ENCODE peak calls at places on chromosomes 4 and X, in five cellular contexts. One of them, this sample, is unnamed.

GRCh38 chr4:126825083-126825482 is 807.7 kb upstream of the INTU start:
- DNase-seq in IMR-90: no peak
- DNase-seq in mammary epithelial cell: no peak
- DNase-seq in trophoblast cell: no peak
- DNase-seq in neuronal stem cell: no peak
- DNase-seq in this sample: no peak

GRCh38 chr4:127732623-127733199 is 2.5 kb downstream of the SLC25A31 start:
- DNase-seq in IMR-90: peak; percentile 60
- DNase-seq in mammary epithelial cell: peak; percentile 27
- DNase-seq in trophoblast cell: peak; percentile 84
- DNase-seq in neuronal stem cell: peak; percentile 29
- DNase-seq in this sample: peak; percentile 5

GRCh38 chr4:72997409-72997808 is 72.1 kb downstream of the COX18 start:
- DNase-seq in IMR-90: peak; percentile 11
- DNase-seq in mammary epithelial cell: peak; percentile 69
- DNase-seq in trophoblast cell: peak; percentile 40
- DNase-seq in neuronal stem cell: no peak
- DNase-seq in this sample: no peak

GRCh38 chr4:73914071-73914470 is 44.9 kb downstream of the CXCL1 start:
- DNase-seq in IMR-90: no peak
- DNase-seq in mammary epithelial cell: no peak
- DNase-seq in trophoblast cell: no peak
- DNase-seq in neuronal stem cell: no peak
- DNase-seq in this sample: no peak

GRCh38 chr4:117821834-117822233 is 212.5 kb upstream of the NDST3 start:
- DNase-seq in IMR-90: no peak
- DNase-seq in mammary epithelial cell: no peak
- DNase-seq in trophoblast cell: no peak
- DNase-seq in neuronal stem cell: no peak
- DNase-seq in this sample: no peak

GRCh38 chrX:139091086-139091485 is 379.6 kb upstream of the FGF13 start:
- DNase-seq in IMR-90: no peak
- DNase-seq in mammary epithelial cell: no peak
- DNase-seq in trophoblast cell: no peak
- DNase-seq in neuronal stem cell: no peak
- DNase-seq in this sample: no peak

GRCh38 chr4:40908702-40909362 is 159.1 kb downstream of the NSUN7 start:
- DNase-seq in IMR-90: peak; percentile 76
- DNase-seq in mammary epithelial cell: peak; percentile 57
- DNase-seq in trophoblast cell: peak; percentile 91
- DNase-seq in neuronal stem cell: peak; percentile 77
- DNase-seq in this sample: peak; percentile 41

GRCh38 chr4:4284827-4285618 is 4.9 kb downstream of the LYAR start:
- DNase-seq in IMR-90: no peak
- DNase-seq in mammary epithelial cell: peak; percentile 46
- DNase-seq in trophoblast cell: no peak
- DNase-seq in neuronal stem cell: no peak
- DNase-seq in this sample: peak; percentile 24

GRCh38 chr4:177380730-177381287 is 61.4 kb downstream of the AGA start:
- DNase-seq in IMR-90: no peak
- DNase-seq in mammary epithelial cell: peak; percentile 6
- DNase-seq in trophoblast cell: peak; percentile 70
- DNase-seq in neuronal stem cell: no peak
- DNase-seq in this sample: no peak

GRCh38 chr4:57442834-57443291 is 332.7 kb upstream of the IGFBP7 start:
- DNase-seq in IMR-90: peak; percentile 13
- DNase-seq in mammary epithelial cell: peak; percentile 29
- DNase-seq in trophoblast cell: peak; percentile 77
- DNase-seq in neuronal stem cell: peak; percentile 56
- DNase-seq in this sample: no peak

GRCh38 chr4:170001688-170002267 is 24.4 kb downstream of the MFAP3L start:
- DNase-seq in IMR-90: no peak
- DNase-seq in mammary epithelial cell: no peak
- DNase-seq in trophoblast cell: no peak
- DNase-seq in neuronal stem cell: no peak
- DNase-seq in this sample: no peak

GRCh38 chr4:159677521-159677920 is 574.6 kb downstream of the RAPGEF2 start:
- DNase-seq in IMR-90: no peak
- DNase-seq in mammary epithelial cell: no peak
- DNase-seq in trophoblast cell: no peak
- DNase-seq in neuronal stem cell: no peak
- DNase-seq in this sample: no peak

GRCh38 chr4:2484169-2484568 is 15.3 kb downstream of the RNF4 start:
- DNase-seq in IMR-90: no peak
- DNase-seq in mammary epithelial cell: no peak
- DNase-seq in trophoblast cell: no peak
- DNase-seq in neuronal stem cell: no peak
- DNase-seq in this sample: no peak

GRCh38 chr4:37475087-37475486 is 211.1 kb downstream of the RELL1 start:
- DNase-seq in IMR-90: no peak
- DNase-seq in mammary epithelial cell: no peak
- DNase-seq in trophoblast cell: peak; percentile 33
- DNase-seq in neuronal stem cell: no peak
- DNase-seq in this sample: no peak

GRCh38 chrX:119887721-119888425 is 7.8 kb upstream of the AKAP14 start:
- DNase-seq in IMR-90: peak; percentile 30
- DNase-seq in mammary epithelial cell: no peak
- DNase-seq in trophoblast cell: peak; percentile 71
- DNase-seq in neuronal stem cell: no peak
- DNase-seq in this sample: peak; percentile 77

GRCh38 chrX:118496763-118497079 is 1.1 kb downstream of the DOCK11 start:
- DNase-seq in IMR-90: no peak
- DNase-seq in mammary epithelial cell: no peak
- DNase-seq in trophoblast cell: no peak
- DNase-seq in neuronal stem cell: no peak
- DNase-seq in this sample: no peak

GRCh38 chr4:5338511-5338910 is 287.2 kb downstream of the STK32B start:
- DNase-seq in IMR-90: no peak
- DNase-seq in mammary epithelial cell: no peak
- DNase-seq in trophoblast cell: no peak
- DNase-seq in neuronal stem cell: no peak
- DNase-seq in this sample: no peak

GRCh38 chr4:47315346-47315745 is 148.2 kb downstream of the COMMD8 start:
- DNase-seq in IMR-90: peak; percentile 80
- DNase-seq in mammary epithelial cell: peak; percentile 45
- DNase-seq in trophoblast cell: no peak
- DNase-seq in neuronal stem cell: no peak
- DNase-seq in this sample: no peak

GRCh38 chrX:6729581-6729980 is 194.7 kb upstream of the VCX3A start:
- DNase-seq in IMR-90: no peak
- DNase-seq in mammary epithelial cell: no peak
- DNase-seq in trophoblast cell: peak; percentile 40
- DNase-seq in neuronal stem cell: no peak
- DNase-seq in this sample: no peak

GRCh38 chrX:112651766-112652165 is 28.0 kb downstream of the LHFPL1 start:
- DNase-seq in IMR-90: peak; percentile 67
- DNase-seq in mammary epithelial cell: no peak
- DNase-seq in trophoblast cell: no peak
- DNase-seq in neuronal stem cell: no peak
- DNase-seq in this sample: no peak

GRCh38 chr4:8913858-8914460 is 42.3 kb upstream of the HMX1 start:
- DNase-seq in IMR-90: no peak
- DNase-seq in mammary epithelial cell: no peak
- DNase-seq in trophoblast cell: no peak
- DNase-seq in neuronal stem cell: no peak
- DNase-seq in this sample: no peak

GRCh38 chrX:47483310-47484268 is 567 bp upstream of the ZNF41 start:
- DNase-seq in IMR-90: peak; percentile 30
- DNase-seq in mammary epithelial cell: peak; percentile 12
- DNase-seq in trophoblast cell: peak; percentile 23
- DNase-seq in neuronal stem cell: no peak
- DNase-seq in this sample: no peak

GRCh38 chr4:98387345-98388017 is 126.3 kb downstream of the RAP1GDS1 start:
- DNase-seq in IMR-90: no peak
- DNase-seq in mammary epithelial cell: no peak
- DNase-seq in trophoblast cell: no peak
- DNase-seq in neuronal stem cell: no peak
- DNase-seq in this sample: no peak

GRCh38 chr4:13656569-13656988 is 29.1 kb upstream of the BOD1L1 start:
- DNase-seq in IMR-90: peak; percentile 74
- DNase-seq in mammary epithelial cell: peak; percentile 55
- DNase-seq in trophoblast cell: peak; percentile 68
- DNase-seq in neuronal stem cell: peak; percentile 45
- DNase-seq in this sample: peak; percentile 60

GRCh38 chrX:12978205-12979010 is 3.5 kb downstream of the TMSB4X start:
- DNase-seq in IMR-90: peak; percentile 88
- DNase-seq in mammary epithelial cell: peak; percentile 71
- DNase-seq in trophoblast cell: no peak
- DNase-seq in neuronal stem cell: no peak
- DNase-seq in this sample: peak; percentile 71

GRCh38 chr4:141016117-141016798 is 117.0 kb downstream of the RNF150 start:
- DNase-seq in IMR-90: no peak
- DNase-seq in mammary epithelial cell: no peak
- DNase-seq in trophoblast cell: no peak
- DNase-seq in neuronal stem cell: no peak
- DNase-seq in this sample: no peak

GRCh38 chr4:148089624-148090023 is 352.6 kb downstream of the NR3C2 start:
- DNase-seq in IMR-90: no peak
- DNase-seq in mammary epithelial cell: no peak
- DNase-seq in trophoblast cell: no peak
- DNase-seq in neuronal stem cell: no peak
- DNase-seq in this sample: no peak

GRCh38 chr4:25821899-25822298 is 40.9 kb downstream of the SEL1L3 start:
- DNase-seq in IMR-90: no peak
- DNase-seq in mammary epithelial cell: no peak
- DNase-seq in trophoblast cell: no peak
- DNase-seq in neuronal stem cell: no peak
- DNase-seq in this sample: no peak

GRCh38 chr4:24473309-24473721 is 111.0 kb downstream of the DHX15 start:
- DNase-seq in IMR-90: peak; percentile 27
- DNase-seq in mammary epithelial cell: peak; percentile 11
- DNase-seq in trophoblast cell: peak; percentile 10
- DNase-seq in neuronal stem cell: peak; percentile 12
- DNase-seq in this sample: peak; percentile 40

GRCh38 chr4:65791111-65791806 is 121.0 kb upstream of the EPHA5 start:
- DNase-seq in IMR-90: no peak
- DNase-seq in mammary epithelial cell: no peak
- DNase-seq in trophoblast cell: no peak
- DNase-seq in neuronal stem cell: no peak
- DNase-seq in this sample: no peak
- H2AFZ ChIP-seq in IMR-90: no peak overlapping the region
- H2AFZ ChIP-seq in mammary epithelial cell: peak overlapping the region; percentile 69
- H2AFZ ChIP-seq in trophoblast cell: no peak overlapping the region
- H2AFZ ChIP-seq in neuronal stem cell: peak overlapping the region; percentile 66
- H2AFZ ChIP-seq in this sample: no peak overlapping the region

DNA sequence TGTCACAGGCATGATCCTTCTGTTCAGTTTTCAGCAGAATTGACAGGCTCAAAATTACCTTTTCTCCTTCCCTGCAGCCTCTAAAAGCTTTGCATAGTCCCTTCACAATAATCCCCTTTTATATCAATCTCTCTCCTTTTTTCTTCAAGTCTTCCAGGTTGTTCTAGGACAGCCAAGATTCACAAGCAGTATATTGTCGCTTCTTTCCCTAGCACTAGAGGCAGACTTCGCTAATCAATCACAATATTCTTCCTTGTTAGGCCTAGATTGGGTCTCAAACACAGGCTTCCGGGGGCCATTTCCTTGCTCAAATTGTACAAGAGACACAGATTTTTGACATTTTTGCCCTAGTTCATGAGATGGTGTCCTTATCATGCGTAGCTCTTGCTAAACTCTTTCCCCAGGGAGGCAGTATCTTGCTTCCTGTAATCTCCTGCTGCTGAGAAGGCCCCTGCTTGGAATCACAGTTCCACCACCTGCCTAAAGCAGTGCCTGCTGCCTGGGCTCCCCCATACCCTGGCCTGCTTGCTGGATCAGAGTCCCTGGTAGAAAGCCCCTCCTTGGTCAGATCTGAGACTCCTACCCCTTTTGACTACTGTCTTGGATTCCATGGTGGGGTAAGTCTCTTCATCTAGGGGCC is 57.3 kb downstream of the DMP1 start:
- DNase-seq in IMR-90: no peak
- DNase-seq in mammary epithelial cell: no peak
- DNase-seq in trophoblast cell: no peak
- DNase-seq in neuronal stem cell: no peak
- DNase-seq in this sample: no peak
- H2AFZ ChIP-seq in IMR-90: no peak overlapping the region
- H2AFZ ChIP-seq in mammary epithelial cell: peak overlapping the region; percentile 33
- H2AFZ ChIP-seq in trophoblast cell: no peak overlapping the region
- H2AFZ ChIP-seq in neuronal stem cell: peak overlapping the region; percentile 64
- H2AFZ ChIP-seq in this sample: no peak overlapping the region

GRCh38 chrX:153765138-153766079 is 1.4 kb downstream of the PLXNB3 start:
- DNase-seq in IMR-90: peak; percentile 5
- DNase-seq in mammary epithelial cell: no peak
- DNase-seq in trophoblast cell: no peak
- DNase-seq in neuronal stem cell: no peak
- DNase-seq in this sample: peak; percentile 34
- H2AFZ ChIP-seq in IMR-90: peak overlapping the region; percentile 89
- H2AFZ ChIP-seq in mammary epithelial cell: peak overlapping the region; percentile 29
- H2AFZ ChIP-seq in trophoblast cell: no peak overlapping the region
- H2AFZ ChIP-seq in neuronal stem cell: peak overlapping the region; percentile 68
- H2AFZ ChIP-seq in this sample: no peak overlapping the region

DNA sequence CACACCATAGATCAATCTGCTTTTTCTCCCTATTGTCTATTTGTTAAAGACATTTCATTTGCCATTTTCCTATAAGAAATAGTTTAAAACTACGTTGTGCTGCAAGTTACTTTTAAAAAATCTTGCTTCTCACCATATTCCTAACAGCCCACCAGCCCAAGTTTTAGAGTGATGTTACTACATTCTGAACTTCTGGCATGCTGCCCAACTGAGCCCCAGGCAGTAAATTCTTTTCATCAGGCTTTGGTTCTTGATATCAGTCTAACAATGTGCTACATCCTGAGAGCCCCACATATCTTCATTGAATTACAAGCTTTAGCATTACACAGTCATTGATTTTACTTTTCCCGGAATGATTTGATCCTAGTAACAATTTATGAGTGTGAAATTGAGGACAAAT is 283.8 kb upstream of the IL1RAPL1 start:
- DNase-seq in IMR-90: no peak
- DNase-seq in mammary epithelial cell: no peak
- DNase-seq in trophoblast cell: no peak
- DNase-seq in neuronal stem cell: no peak
- DNase-seq in this sample: no peak
- H2AFZ ChIP-seq in IMR-90: no peak overlapping the region
- H2AFZ ChIP-seq in mammary epithelial cell: no peak overlapping the region
- H2AFZ ChIP-seq in trophoblast cell: no peak overlapping the region
- H2AFZ ChIP-seq in neuronal stem cell: no peak overlapping the region
- H2AFZ ChIP-seq in this sample: no peak overlapping the region

GRCh38 chrX:38318196-38318595 is 9.1 kb downstream of the RPGR start:
- DNase-seq in IMR-90: no peak
- DNase-seq in mammary epithelial cell: no peak
- DNase-seq in trophoblast cell: no peak
- DNase-seq in neuronal stem cell: no peak
- DNase-seq in this sample: no peak

GRCh38 chrX:38320819-38321218 is 6.5 kb downstream of the RPGR start:
- DNase-seq in IMR-90: no peak
- DNase-seq in mammary epithelial cell: no peak
- DNase-seq in trophoblast cell: no peak
- DNase-seq in neuronal stem cell: no peak
- DNase-seq in this sample: no peak

GRCh38 chrX:38315186-38315585 is 12.1 kb downstream of the RPGR start:
- DNase-seq in IMR-90: no peak
- DNase-seq in mammary epithelial cell: no peak
- DNase-seq in trophoblast cell: no peak
- DNase-seq in neuronal stem cell: no peak
- DNase-seq in this sample: no peak

GRCh38 chrX:38313190-38313589 is 14.1 kb downstream of the RPGR start:
- DNase-seq in IMR-90: peak; percentile 55
- DNase-seq in mammary epithelial cell: peak; percentile 11
- DNase-seq in trophoblast cell: no peak
- DNase-seq in neuronal stem cell: no peak
- DNase-seq in this sample: no peak

GRCh38 chrX:38318606-38319005 is 8.7 kb downstream of the RPGR start:
- DNase-seq in IMR-90: no peak
- DNase-seq in mammary epithelial cell: no peak
- DNase-seq in trophoblast cell: peak; percentile 18
- DNase-seq in neuronal stem cell: no peak
- DNase-seq in this sample: no peak
- H2AFZ ChIP-seq in IMR-90: no peak overlapping the region
- H2AFZ ChIP-seq in mammary epithelial cell: no peak overlapping the region
- H2AFZ ChIP-seq in trophoblast cell: no peak overlapping the region
- H2AFZ ChIP-seq in neuronal stem cell: no peak overlapping the region
- H2AFZ ChIP-seq in this sample: no peak overlapping the region